ENCODE peak calls at places on chromosomes 7 and 10, in four cellular contexts. W is transverse colon, O is HL-60, I is left ventricle myocardium inferior. Y is an unnamed sample.

GRCh38 chr7:150375662-150376521 is 3.2 kb upstream of the ZNF775 start:
- DNase-seq in I (no peak), W (peak; percentile 46), O (no peak), Y (no peak)

GRCh38 chr7:29879609-29880008 is 73.3 kb downstream of the WIPF3 start:
- DNase-seq in W (no peak), O (no peak), I (no peak), Y (peak; percentile 52)

GRCh38 chr7:116228241-116228640 is 17.9 kb downstream of the TES start:
- DNase-seq in O (no peak), I (no peak), W (no peak), Y (no peak)

GRCh38 chr10:62599161-62599560 is 205.4 kb upstream of the ADO start:
- DNase-seq in W (no peak), O (no peak), I (no peak), Y (no peak)

GRCh38 chr7:3204526-3204925 is 96.5 kb upstream of the SDK1 start:
- DNase-seq in I (no peak), O (no peak), W (no peak), Y (no peak)

GRCh38 chr7:136009488-136010079 is 32.4 kb upstream of the MTPN start:
- DNase-seq in O (no peak), W (no peak), I (no peak), Y (peak; percentile 9)

GRCh38 chr7:50450691-50451051 is 521 bp upstream of the FIGNL1 start:
- DNase-seq in O (no peak), W (peak; percentile 16), I (peak; percentile 23), Y (no peak)

GRCh38 chr7:12715372-12716133 is 28.1 kb downstream of the ARL4A start:
- DNase-seq in W (peak; percentile 83), O (peak; percentile 3), I (peak; percentile 67), Y (peak; percentile 95)

GRCh38 chr10:96830511-96831199 is 1.4 kb upstream of the LCOR start:
- DNase-seq in O (peak; percentile 50), W (peak; percentile 89), I (peak; percentile 22), Y (peak; percentile 39)

GRCh38 chr10:6089334-6090219 is 743 bp downstream of the RBM17 start:
- DNase-seq in W (peak; percentile 25), O (no peak), I (no peak), Y (peak; percentile 42)

GRCh38 chr7:31251441-31251840 is 89.1 kb downstream of the NEUROD6 start:
- DNase-seq in I (no peak), O (no peak), W (no peak), Y (no peak)

GRCh38 chr7:55690-56248 is 136.6 kb upstream of the FAM20C start:
- DNase-seq in I (no peak), W (no peak), O (no peak), Y (no peak)

GRCh38 chr10:128875955-128876354 is 591.1 kb upstream of the MGMT start:
- DNase-seq in W (no peak), O (no peak), I (no peak), Y (no peak)

GRCh38 chr10:23538968-23539367 is 100.1 kb downstream of the OTUD1 start:
- DNase-seq in W (no peak), I (no peak), O (no peak), Y (no peak)

GRCh38 chr10:8979976-8980375 is 925.5 kb downstream of the GATA3 start:
- DNase-seq in I (no peak), O (no peak), W (no peak), Y (no peak)

GRCh38 chr7:19530261-19530660 is 178.6 kb downstream of the POLR1F start:
- DNase-seq in I (no peak), W (no peak), O (no peak), Y (no peak)

GRCh38 chr7:133386204-133386603 is 133.3 kb downstream of the EXOC4 start:
- DNase-seq in O (no peak), W (no peak), I (no peak), Y (no peak)

GRCh38 chr7:65955718-65956117 is 26.3 kb downstream of the GUSB start:
- DNase-seq in O (no peak), I (no peak), W (no peak), Y (no peak)

GRCh38 chr10:71326464-71326881 is 7.4 kb downstream of the SLC29A3 start:
- DNase-seq in O (no peak), W (peak; percentile 39), I (no peak), Y (no peak)

GRCh38 chr7:47314728-47315601 is 266.9 kb downstream of the TNS3 start:
- DNase-seq in I (peak; percentile 54), O (no peak), W (no peak), Y (peak; percentile 89)

GRCh38 chr7:46850563-46851325 is 731.2 kb downstream of the TNS3 start:
- DNase-seq in I (no peak), W (no peak), O (no peak), Y (peak; percentile 42)

GRCh38 chr10:20228748-20229147 is 412.5 kb downstream of the PLXDC2 start:
- DNase-seq in I (no peak), W (no peak), O (no peak), Y (no peak)

GRCh38 chr7:30911561-30911969 is at the start of gene AQP1:
- DNase-seq in W (peak; percentile 83), I (peak; percentile 86), O (no peak), Y (peak; percentile 40)

GRCh38 chr7:76224695-76225094 is 23.0 kb downstream of the SRRM3 start:
- DNase-seq in I (no peak), O (no peak), W (no peak), Y (no peak)

GRCh38 chr7:125877251-125877650 is 947.6 kb upstream of the POT1 start:
- DNase-seq in W (no peak), I (no peak), O (no peak), Y (no peak)

GRCh38 chr7:1058821-1059199 is 14.5 kb downstream of the GPR146 start:
- DNase-seq in I (no peak), W (no peak), O (no peak), Y (no peak)

GRCh38 chr10:119620771-119621384 is 24.1 kb upstream of the TIAL1 start:
- DNase-seq in O (no peak), I (no peak), W (no peak), Y (no peak)

GRCh38 chr10:78932861-78933260 is 135.9 kb upstream of the ZMIZ1 start:
- DNase-seq in W (no peak), O (no peak), I (no peak), Y (no peak)

GRCh38 chr7:32930378-32930777 is 26.9 kb upstream of the FKBP9 start:
- DNase-seq in W (no peak), O (no peak), I (no peak), Y (no peak)

GRCh38 chr10:74206727-74207126 is 55.7 kb downstream of the ADK start:
- DNase-seq in O (no peak), W (no peak), I (no peak), Y (no peak)

GRCh38 chr7:142992427-142992826 is 30.3 kb upstream of the KEL start:
- DNase-seq in W (no peak), I (no peak), O (no peak), Y (no peak)

GRCh38 chr7:82810558-82811259 is 352.0 kb downstream of the PCLO start:
- DNase-seq in O (no peak), W (no peak), I (no peak), Y (peak; percentile 80)

GRCh38 chr7:112908106-112908505 is 117.9 kb upstream of the TMEM168 start:
- DNase-seq in O (no peak), W (no peak), I (no peak), Y (no peak)

GRCh38 chr7:36047254-36047653 is 105.8 kb upstream of the EEPD1 start:
- DNase-seq in I (no peak), O (no peak), W (no peak), Y (no peak)

DNA sequence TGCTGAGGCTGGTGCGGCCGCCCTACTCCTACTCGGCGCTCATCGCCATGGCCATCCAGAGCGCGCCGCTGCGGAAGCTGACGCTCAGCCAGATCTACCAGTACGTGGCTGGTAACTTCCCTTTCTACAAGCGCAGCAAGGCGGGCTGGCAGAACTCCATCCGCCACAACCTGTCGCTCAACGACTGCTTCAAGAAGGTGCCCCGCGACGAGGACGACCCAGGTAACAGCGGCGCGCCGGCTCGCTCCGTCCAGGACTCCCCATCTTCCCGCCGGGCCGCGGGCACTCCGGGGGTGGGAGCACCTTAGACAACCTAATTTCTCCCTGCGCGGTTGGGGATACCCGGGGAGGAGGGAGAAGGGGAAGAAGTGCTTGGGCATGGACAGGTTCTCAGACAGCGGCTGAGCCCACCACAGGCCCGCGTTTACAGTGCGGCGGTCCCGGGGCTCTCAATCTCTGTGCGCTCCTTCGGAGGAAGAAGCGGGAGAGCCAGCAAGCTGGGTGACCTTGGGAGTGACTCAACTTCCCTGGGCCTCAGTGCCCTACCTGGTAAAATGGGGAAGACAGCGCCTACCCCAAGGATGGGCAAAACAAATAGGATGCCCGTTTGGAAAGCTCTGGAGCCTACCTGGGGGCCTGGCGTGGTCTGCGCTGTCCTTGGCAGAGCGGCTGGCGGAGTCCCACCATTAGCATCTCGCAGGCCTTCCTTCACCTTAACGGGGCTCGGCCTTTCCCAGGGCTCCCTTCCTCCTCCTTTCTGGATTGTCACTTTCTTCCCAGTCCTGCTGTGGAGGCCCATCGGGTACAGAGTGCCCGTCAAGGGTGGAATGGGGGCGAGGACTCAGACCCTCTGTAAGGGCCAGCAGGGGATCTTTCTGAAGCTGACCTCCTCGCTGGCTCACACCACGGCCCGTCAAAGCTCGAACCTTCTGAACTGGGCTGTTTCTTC is 852 bp downstream of the FOXI2 start:
- DNase-seq in O (no peak), I (no peak), W (no peak), Y (no peak)
- H3K27me3 ChIP-seq in O (peaks cover 10% of the 10 kb centered on the region), I (peaks cover 92% of the 10 kb centered on the region), W (peaks cover 74% of the 10 kb centered on the region), Y (peaks cover 39% of the 10 kb centered on the region)

GRCh38 chr7:8435597-8436243 is 2.3 kb downstream of the NXPH1 start:
- DNase-seq in O (no peak), I (no peak), W (no peak), Y (no peak)

GRCh38 chr7:8433477-8434289 is at the start of gene NXPH1:
- DNase-seq in W (no peak), I (no peak), O (no peak), Y (no peak)

GRCh38 chr7:8434290-8435002 is 1.0 kb downstream of the NXPH1 start:
- DNase-seq in W (no peak), O (no peak), I (no peak), Y (no peak)

GRCh38 chr7:8435120-8435519 is 1.7 kb downstream of the NXPH1 start:
- DNase-seq in O (no peak), W (no peak), I (no peak), Y (no peak)

GRCh38 chr7:8430643-8431042 is 2.8 kb upstream of the NXPH1 start:
- DNase-seq in O (no peak), W (no peak), I (no peak), Y (no peak)
- H3K27me3 ChIP-seq in O (peaks cover 46% of the 10 kb centered on the region), W (peaks cover 52% of the 10 kb centered on the region), I (peaks cover 98% of the 10 kb centered on the region), Y (peaks cover 31% of the 10 kb centered on the region)

DNA sequence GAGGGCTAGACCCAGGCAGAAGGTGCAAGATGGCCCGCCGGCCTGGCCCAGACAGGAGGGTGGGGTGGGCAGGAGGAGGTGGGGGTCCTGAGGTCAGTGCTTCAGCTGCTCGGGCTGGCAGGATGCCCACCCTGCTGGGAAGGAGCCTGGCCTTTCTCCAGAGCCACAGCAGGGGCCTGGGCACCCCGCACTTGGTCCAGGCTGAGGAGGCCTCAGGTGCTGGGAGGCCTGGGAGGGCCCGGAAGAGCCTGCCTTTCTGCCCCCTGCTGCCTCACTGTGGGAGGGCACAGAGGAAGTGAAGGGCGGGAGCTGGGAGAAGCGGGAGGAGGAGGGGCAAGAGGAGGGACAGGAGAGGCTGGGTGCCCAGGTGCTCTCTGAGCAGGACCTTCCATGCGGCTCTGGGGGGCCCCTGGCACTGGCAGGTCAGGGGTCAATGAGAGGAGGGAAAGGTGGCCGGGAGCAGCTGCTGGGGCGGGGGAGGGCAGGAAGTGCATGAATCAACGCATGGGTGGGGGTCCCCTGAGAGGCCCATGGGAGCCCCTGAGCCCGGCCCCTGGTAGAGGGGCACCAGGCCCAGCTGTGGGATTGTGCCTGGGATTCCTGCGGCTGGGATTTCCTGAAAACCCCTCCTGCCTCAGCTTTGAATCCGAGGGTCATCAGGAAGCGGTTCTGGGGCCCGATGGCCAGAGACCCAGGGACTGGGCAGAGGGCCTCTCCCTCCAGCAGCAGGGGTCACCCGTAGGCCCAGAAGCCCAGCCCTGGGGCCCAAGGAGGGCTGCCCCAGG is 49.9 kb downstream of the PWWP2B start:
- DNase-seq in O (peak; percentile 93), W (peak; percentile 90), I (no peak), Y (no peak)
- H3K27me3 ChIP-seq in O (no peaks in the 10 kb centered on the region), W (no peaks in the 10 kb centered on the region), I (no peaks in the 10 kb centered on the region), Y (no peaks in the 10 kb centered on the region)

GRCh38 chr7:158389514-158390425 is 197.9 kb downstream of the PTPRN2 start:
- DNase-seq in O (no peak), W (no peak), I (no peak), Y (no peak)
- H3K27me3 ChIP-seq in O (no peaks in the 10 kb centered on the region), W (no peaks in the 10 kb centered on the region), I (peaks cover 87% of the 10 kb centered on the region), Y (no peaks in the 10 kb centered on the region)

Y was measured in astrocyte.